ENCODE peak calls at places on chromosome 17, in five cellular contexts. B, S, U, C and M are unnamed samples.

GRCh38 chr17:80829166-80829813 is 162.4 kb upstream of the CHMP6 start:
- DNase-seq in U (no peak), B (no peak), S (no peak), C (no peak), M (no peak)

GRCh38 chr17:28385037-28385797 is 13.7 kb downstream of the SARM1 start:
- DNase-seq in U (no peak), C (no peak), S (no peak), B (no peak), M (no peak)

GRCh38 chr17:29524692-29525091 is 42.1 kb downstream of the ABHD15 start:
- DNase-seq in C (no peak), B (no peak), U (no peak), S (no peak), M (no peak)

GRCh38 chr17:58336456-58337094 is 8.0 kb upstream of the TSPOAP1 start:
- DNase-seq in C (no peak), S (no peak), B (no peak), U (no peak), M (no peak)

GRCh38 chr17:42111901-42112551 is 488 bp downstream of the DHX58 start:
- DNase-seq in U (no peak), B (no peak), S (no peak), C (peak; percentile 49), M (no peak)

GRCh38 chr17:38455288-38455915 is 27.1 kb downstream of the ARHGAP23 start:
- DNase-seq in U (no peak), S (no peak), B (no peak), C (no peak), M (no peak)

GRCh38 chr17:20280832-20281231 is 186.5 kb downstream of the LGALS9B start:
- DNase-seq in B (no peak), S (no peak), C (no peak), U (no peak), M (no peak)

GRCh38 chr17:7992924-7993323 is 9.5 kb upstream of the GUCY2D start:
- DNase-seq in S (no peak), U (no peak), B (no peak), C (no peak), M (no peak)

GRCh38 chr17:77768475-77768874 is 190.0 kb upstream of the TNRC6C start:
- DNase-seq in S (no peak), B (no peak), U (no peak), C (no peak), M (no peak)

GRCh38 chr17:82412535-82413520 is 5.3 kb upstream of the HEXD start:
- DNase-seq in U (no peak), S (no peak), C (no peak), B (no peak), M (no peak)

GRCh38 chr17:31371511-31372097 is 19.9 kb upstream of the RAB11FIP4 start:
- DNase-seq in S (peak; percentile 80), B (no peak), U (no peak), C (no peak), M (no peak)

GRCh38 chr17:32878211-32878610 is 1.3 kb upstream of the MYO1D start:
- DNase-seq in B (no peak), U (no peak), C (no peak), S (no peak), M (no peak)

GRCh38 chr17:82242977-82243647 is 14.3 kb downstream of the SLC16A3 start:
- DNase-seq in B (no peak), U (no peak), S (peak; percentile 53), C (no peak), M (no peak)

GRCh38 chr17:30101686-30102390 is 14.8 kb upstream of the NSRP1 start:
- DNase-seq in U (no peak), B (no peak), S (peak; percentile 51), C (no peak), M (no peak)

GRCh38 chr17:64698725-64699124 is 36.6 kb upstream of the SMURF2 start:
- DNase-seq in S (no peak), B (no peak), C (no peak), U (no peak), M (no peak)

GRCh38 chr17:30961213-30962188 is 9.3 kb upstream of the RNF135 start:
- DNase-seq in B (peak; percentile 7), U (no peak), C (no peak), S (peak; percentile 11), M (no peak)

GRCh38 chr17:41697122-41697962 is 8.7 kb downstream of the EIF1 start:
- DNase-seq in B (no peak), C (no peak), S (no peak), U (no peak), M (no peak)

GRCh38 chr17:73491648-73492047 is 152.6 kb downstream of the SDK2 start:
- DNase-seq in S (no peak), C (no peak), B (no peak), U (no peak), M (no peak)

GRCh38 chr17:57577751-57578607 is 167.1 kb downstream of the CCDC182 start:
- DNase-seq in U (no peak), B (no peak), C (no peak), S (peak; percentile 53), M (no peak)

GRCh38 chr17:44171931-44172455 is 1.5 kb downstream of the ASB16 start:
- DNase-seq in B (no peak), U (no peak), C (no peak), S (no peak), M (no peak)

GRCh38 chr17:81471804-81472456 is 40.7 kb downstream of the ACTG1 start:
- DNase-seq in C (peak; percentile 53), U (no peak), B (no peak), S (peak; percentile 94), M (no peak)

GRCh38 chr17:14330492-14330920 is 29.6 kb downstream of the HS3ST3B1 start:
- DNase-seq in B (no peak), S (no peak), C (no peak), U (no peak), M (no peak)

GRCh38 chr17:47813512-47814031 is 8.0 kb downstream of the OSBPL7 start:
- DNase-seq in U (no peak), C (no peak), S (no peak), B (no peak), M (no peak)

GRCh38 chr17:76395980-76396379 is 11.6 kb downstream of the SPHK1 start:
- DNase-seq in U (no peak), C (no peak), S (no peak), B (no peak), M (no peak)